ENCODE peak calls at places on chromosomes 3 and 15, in five cellular contexts. M is CD4-positive, CD25-positive, alpha-beta regulatory T cell; Q is mesenchymal stem cell; C is adrenal gland; H is Panc1. G is an unnamed sample. For H3K4me1, the result is how much of the 10 kb centered on the place peaks cover.

GRCh38 chr15:101057841-101058407 is 138.8 kb downstream of the LRRK1 start:
- DNase-seq in M (no peak), Q (no peak), C (no peak), H (no peak), G (no peak)

GRCh38 chr15:70077436-70077835 is 20.3 kb downstream of the TLE3 start:
- DNase-seq in M (no peak), Q (no peak), C (no peak), H (no peak), G (no peak)

GRCh38 chr3:161607056-161607455 is 110.4 kb downstream of the OTOL1 start:
- DNase-seq in M (no peak), Q (no peak), C (no peak), H (no peak), G (no peak)

GRCh38 chr3:194928831-194929594 is 243.3 kb downstream of the FAM43A start:
- DNase-seq in M (no peak), Q (no peak), C (no peak), H (no peak), G (no peak)

GRCh38 chr3:182738583-182739514 is 54.5 kb upstream of the ATP11B start:
- DNase-seq in M (no peak), Q (no peak), C (no peak), H (no peak), G (no peak)

GRCh38 chr3:4938583-4938982 is 40.7 kb upstream of the BHLHE40 start:
- DNase-seq in M (no peak), Q (no peak), C (no peak), H (no peak), G (no peak)

GRCh38 chr3:126432901-126433480 is 38.3 kb downstream of the CFAP100 start:
- DNase-seq in M (no peak), Q (no peak), C (no peak), H (no peak), G (no peak)

GRCh38 chr15:47718474-47719440 is 1.5 kb downstream of the SEMA6D start:
- DNase-seq in M (no peak), Q (peak), C (peak), H (no peak), G (no peak)

GRCh38 chr3:126895178-126896066 is 87.5 kb upstream of the PLXNA1 start:
- DNase-seq in M (no peak), Q (peak), C (peak), H (no peak), G (no peak)

GRCh38 chr3:75101329-75102147 is 487.1 kb upstream of the CNTN3 start:
- DNase-seq in M (no peak), Q (no peak), C (no peak), H (no peak), G (no peak)

GRCh38 chr3:50390523-50391177 is 31.3 kb upstream of the TMEM115 start:
- DNase-seq in M (no peak), Q (no peak), C (peak), H (no peak), G (no peak)

GRCh38 chr3:185112186-185112585 is 40.7 kb downstream of the C3orf70 start:
- DNase-seq in M (no peak), Q (no peak), C (no peak), H (no peak), G (no peak)

GRCh38 chr3:64300790-64301423 is 75.6 kb upstream of the PRICKLE2 start:
- DNase-seq in M (no peak), Q (peak), C (no peak), H (no peak), G (no peak)

GRCh38 chr3:62965311-62965710 is 90.1 kb upstream of the CADPS start:
- DNase-seq in M (no peak), Q (no peak), C (no peak), H (no peak), G (no peak)

GRCh38 chr3:52349131-52349530 is 33.0 kb downstream of the DNAH1 start:
- DNase-seq in M (no peak), Q (no peak), C (no peak), H (no peak), G (no peak)

GRCh38 chr15:65391732-65392131 is 13.9 kb upstream of the IGDCC3 start:
- DNase-seq in M (no peak), Q (no peak), C (no peak), H (no peak), G (no peak)

GRCh38 chr3:143617050-143617449 is 231.2 kb downstream of the SLC9A9 start:
- DNase-seq in M (no peak), Q (no peak), C (no peak), H (no peak), G (no peak)

GRCh38 chr15:59186501-59186900 is 20.1 kb upstream of the LDHAL6B start:
- DNase-seq in M (no peak), Q (peak), C (no peak), H (no peak), G (no peak)

GRCh38 chr15:38438031-38438986 is 15.6 kb upstream of the FAM98B start:
- DNase-seq in M (no peak), Q (peak), C (no peak), H (no peak), G (no peak)

GRCh38 chr3:100089802-100090668 is 24.3 kb downstream of the FILIP1L start:
- DNase-seq in M (no peak), Q (peak), C (no peak), H (no peak), G (no peak)

GRCh38 chr3:16289144-16289889 is 24.3 kb downstream of the OXNAD1 start:
- DNase-seq in M (no peak), Q (no peak), C (no peak), H (no peak), G (no peak)

GRCh38 chr3:113200351-113200750 is 11.0 kb upstream of the BOC start:
- DNase-seq in M (no peak), Q (no peak), C (no peak), H (no peak), G (no peak)

GRCh38 chr15:92638709-92639365 is 16.7 kb downstream of the FAM174B start:
- DNase-seq in M (no peak), Q (no peak), C (no peak), H (no peak), G (no peak)

GRCh38 chr15:96181873-96182301 is 148.6 kb upstream of the NR2F2 start:
- DNase-seq in M (no peak), Q (peak), C (no peak), H (no peak), G (no peak)

GRCh38 chr3:196837819-196838420 is 29.8 kb upstream of the SENP5 start:
- DNase-seq in M (peak), Q (peak), C (peak), H (peak), G (peak)

GRCh38 chr3:114659109-114660081 is 365.6 kb downstream of the TIGIT start:
- DNase-seq in M (no peak), Q (no peak), C (no peak), H (no peak), G (no peak)

GRCh38 chr3:64546856-64547255 is 140.9 kb downstream of the ADAMTS9 start:
- DNase-seq in M (no peak), Q (no peak), C (no peak), H (no peak), G (no peak)

GRCh38 chr3:150968341-150968740 is 4.2 kb downstream of the CLRN1 start:
- DNase-seq in M (no peak), Q (no peak), C (no peak), H (no peak), G (no peak)

GRCh38 chr3:87287025-87287424 is 10.6 kb upstream of the POU1F1 start:
- DNase-seq in M (no peak), Q (peak), C (no peak), H (peak), G (no peak)

GRCh38 chr3:50885491-50885890 is 210.8 kb downstream of the DOCK3 start:
- DNase-seq in M (no peak), Q (no peak), C (no peak), H (no peak), G (no peak)

GRCh38 chr15:57320543-57321220 is 55.6 kb upstream of the CGNL1 start:
- DNase-seq in M (no peak), Q (peak), C (no peak), H (no peak), G (no peak)

GRCh38 chr3:152269423-152270144 is 855 bp downstream of the MBNL1 start:
- DNase-seq in M (peak), Q (peak), C (peak), H (peak), G (peak)

GRCh38 chr3:1195922-1196321 is 103.1 kb downstream of the CNTN6 start:
- DNase-seq in M (no peak), Q (peak), C (peak), H (no peak), G (no peak)

DNA sequence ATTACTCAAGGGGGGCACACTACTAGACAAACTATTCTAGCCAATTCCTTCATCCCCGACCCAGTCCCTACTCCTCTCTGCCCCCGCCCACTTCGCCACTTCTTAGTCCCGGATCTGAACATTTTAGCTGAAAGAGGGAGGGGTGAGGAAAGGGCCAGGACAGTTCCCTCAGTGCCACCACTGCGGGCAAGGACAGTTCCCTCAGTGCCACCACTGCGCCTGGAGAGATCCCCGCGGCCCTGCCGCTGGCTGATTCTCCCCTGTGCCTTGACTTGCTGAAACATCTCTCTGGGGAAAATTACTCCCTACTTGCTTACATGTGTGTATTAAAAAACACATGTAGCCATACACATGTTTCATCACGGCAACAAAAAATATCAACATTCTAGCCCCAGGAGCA is 11.3 kb downstream of the SOX2 start:
- DNase-seq in M (no peak), Q (no peak), C (no peak), H (no peak), G (no peak)
- H3K4me1 ChIP-seq in M (under half), Q (under half), C (under half), H (under half), G (under half)

DNA sequence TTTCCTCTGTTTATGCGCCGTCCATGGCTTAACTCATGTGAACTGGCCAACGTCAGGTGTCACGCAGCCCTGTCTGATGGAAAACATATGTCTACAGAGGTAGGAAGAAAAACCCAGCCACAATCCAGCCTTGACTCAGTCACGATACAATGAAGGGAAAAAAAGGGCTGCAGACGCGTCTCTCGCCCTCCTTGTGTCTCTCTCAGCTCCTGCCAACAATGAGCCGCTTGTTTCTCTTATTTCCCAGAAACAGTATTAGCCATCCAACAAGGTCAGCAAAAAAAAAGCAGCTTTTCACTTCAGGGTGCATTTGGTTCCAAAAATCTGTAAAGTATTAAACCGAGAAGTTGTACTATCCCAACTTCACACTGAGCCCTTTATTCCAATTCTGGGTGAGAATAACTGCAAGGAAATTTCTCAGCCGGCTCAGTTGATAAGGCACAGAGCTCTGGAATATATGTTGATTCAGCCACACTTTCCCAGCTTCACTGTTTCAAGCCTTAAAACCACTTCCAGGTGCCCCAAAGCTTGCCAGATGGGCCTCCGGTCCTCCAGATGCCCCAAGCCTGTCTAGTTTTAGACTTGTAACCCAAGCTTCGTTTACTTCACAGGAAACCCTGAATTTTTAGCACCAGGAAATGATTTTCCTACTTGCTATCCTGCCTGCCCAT is 79.4 kb downstream of the TM4SF4 start:
- DNase-seq in M (no peak), Q (peak), C (no peak), H (no peak), G (no peak)
- H3K4me1 ChIP-seq in M (under half), Q (under half), C (under half), H (half or more), G (under half)

GRCh38 chr3:125033135-125033534 is 22.7 kb downstream of the HEG1 start:
- DNase-seq in M (no peak), Q (peak), C (no peak), H (no peak), G (no peak)

GRCh38 chr3:125033616-125034015 is 22.2 kb downstream of the HEG1 start:
- DNase-seq in M (no peak), Q (peak), C (no peak), H (no peak), G (no peak)

GRCh38 chr3:125032100-125032643 is 23.6 kb downstream of the HEG1 start:
- DNase-seq in M (no peak), Q (peak), C (no peak), H (no peak), G (no peak)

GRCh38 chr3:125031544-125031943 is 24.3 kb downstream of the HEG1 start:
- DNase-seq in M (no peak), Q (no peak), C (no peak), H (no peak), G (no peak)

GRCh38 chr3:125032683-125033082 is 23.1 kb downstream of the HEG1 start:
- DNase-seq in M (no peak), Q (no peak), C (no peak), H (no peak), G (no peak)
- H3K4me1 ChIP-seq in M (under half), Q (under half), C (under half), H (under half), G (under half)

GRCh38 chr3:13025090-13025489 is 48.1 kb downstream of the IQSEC1 start:
- DNase-seq in M (no peak), Q (peak), C (peak), H (peak), G (no peak)

GRCh38 chr3:13024274-13024863 is 48.9 kb downstream of the IQSEC1 start:
- DNase-seq in M (no peak), Q (no peak), C (no peak), H (no peak), G (no peak)

GRCh38 chr3:13022348-13023250 is 50.6 kb downstream of the IQSEC1 start:
- DNase-seq in M (no peak), Q (peak), C (peak), H (no peak), G (no peak)

GRCh38 chr3:13021934-13022265 is 51.3 kb downstream of the IQSEC1 start:
- DNase-seq in M (no peak), Q (no peak), C (no peak), H (no peak), G (no peak)

GRCh38 chr3:13023251-13024055 is 49.8 kb downstream of the IQSEC1 start:
- DNase-seq in M (no peak), Q (peak), C (no peak), H (no peak), G (no peak)
- H3K4me1 ChIP-seq in M (under half), Q (half or more), C (half or more), H (under half), G (under half)